ENCODE peak calls at places on chromosomes 12 and 14, in nine cellular contexts. One of them, this sample, is unnamed.

GRCh38 chr14:70789361-70789760 is 20.0 kb downstream of the MAP3K9 start:
- DNase-seq in activated naive CD4-positive, alpha-beta T cell treated with anti-CD3 and anti-CD28 coated beads, Interleukin-2, amount 10 ng/mL, durations not matched to agents 7 days and 5 days: no peak
- DNase-seq in AG10803: peak; percentile 35
- DNase-seq in stimulated activated CD4-positive, alpha-beta T cell treated with anti-CD3 and anti-CD28 coated beads, Interleukin-1b, Interleukin-23, amount 100 ng/mL, for 4 hours: no peak
- DNase-seq in left lobe of liver: no peak
- DNase-seq in retinal pigment epithelial cell: no peak
- DNase-seq in pons: no peak
- DNase-seq in CD4-positive, CD25-positive, alpha-beta regulatory T cell: no peak
- DNase-seq in SK-N-MC: peak; percentile 59
- DNase-seq in this sample: no peak

GRCh38 chr14:72722201-72722785 is 171.6 kb downstream of the DPF3 start:
- DNase-seq in activated naive CD4-positive, alpha-beta T cell treated with anti-CD3 and anti-CD28 coated beads, Interleukin-2, amount 10 ng/mL, durations not matched to agents 7 days and 5 days: no peak
- DNase-seq in AG10803: no peak
- DNase-seq in stimulated activated CD4-positive, alpha-beta T cell treated with anti-CD3 and anti-CD28 coated beads, Interleukin-1b, Interleukin-23, amount 100 ng/mL, for 4 hours: no peak
- DNase-seq in left lobe of liver: no peak
- DNase-seq in retinal pigment epithelial cell: no peak
- DNase-seq in pons: no peak
- DNase-seq in CD4-positive, CD25-positive, alpha-beta regulatory T cell: no peak
- DNase-seq in SK-N-MC: no peak
- DNase-seq in this sample: no peak

GRCh38 chr12:46722737-46723136 is 103.1 kb downstream of the SLC38A4 start:
- DNase-seq in activated naive CD4-positive, alpha-beta T cell treated with anti-CD3 and anti-CD28 coated beads, Interleukin-2, amount 10 ng/mL, durations not matched to agents 7 days and 5 days: no peak
- DNase-seq in AG10803: peak; percentile 77
- DNase-seq in stimulated activated CD4-positive, alpha-beta T cell treated with anti-CD3 and anti-CD28 coated beads, Interleukin-1b, Interleukin-23, amount 100 ng/mL, for 4 hours: no peak
- DNase-seq in left lobe of liver: no peak
- DNase-seq in retinal pigment epithelial cell: no peak
- DNase-seq in pons: no peak
- DNase-seq in CD4-positive, CD25-positive, alpha-beta regulatory T cell: no peak
- DNase-seq in SK-N-MC: no peak
- DNase-seq in this sample: no peak

GRCh38 chr14:104107611-104108569 is 22.4 kb downstream of the ASPG start:
- DNase-seq in activated naive CD4-positive, alpha-beta T cell treated with anti-CD3 and anti-CD28 coated beads, Interleukin-2, amount 10 ng/mL, durations not matched to agents 7 days and 5 days: peak; percentile 14
- DNase-seq in AG10803: no peak
- DNase-seq in stimulated activated CD4-positive, alpha-beta T cell treated with anti-CD3 and anti-CD28 coated beads, Interleukin-1b, Interleukin-23, amount 100 ng/mL, for 4 hours: no peak
- DNase-seq in left lobe of liver: peak; percentile 44
- DNase-seq in retinal pigment epithelial cell: no peak
- DNase-seq in pons: no peak
- DNase-seq in CD4-positive, CD25-positive, alpha-beta regulatory T cell: no peak
- DNase-seq in SK-N-MC: no peak
- DNase-seq in this sample: no peak

GRCh38 chr12:8622681-8623080 is 10.0 kb upstream of the AICDA start:
- DNase-seq in activated naive CD4-positive, alpha-beta T cell treated with anti-CD3 and anti-CD28 coated beads, Interleukin-2, amount 10 ng/mL, durations not matched to agents 7 days and 5 days: no peak
- DNase-seq in AG10803: no peak
- DNase-seq in stimulated activated CD4-positive, alpha-beta T cell treated with anti-CD3 and anti-CD28 coated beads, Interleukin-1b, Interleukin-23, amount 100 ng/mL, for 4 hours: no peak
- DNase-seq in left lobe of liver: no peak
- DNase-seq in retinal pigment epithelial cell: no peak
- DNase-seq in pons: peak; percentile 56
- DNase-seq in CD4-positive, CD25-positive, alpha-beta regulatory T cell: no peak
- DNase-seq in SK-N-MC: no peak
- DNase-seq in this sample: no peak

GRCh38 chr12:115569694-115570093 is 707.8 kb downstream of the MED13L start:
- DNase-seq in activated naive CD4-positive, alpha-beta T cell treated with anti-CD3 and anti-CD28 coated beads, Interleukin-2, amount 10 ng/mL, durations not matched to agents 7 days and 5 days: no peak
- DNase-seq in AG10803: no peak
- DNase-seq in stimulated activated CD4-positive, alpha-beta T cell treated with anti-CD3 and anti-CD28 coated beads, Interleukin-1b, Interleukin-23, amount 100 ng/mL, for 4 hours: no peak
- DNase-seq in left lobe of liver: no peak
- DNase-seq in retinal pigment epithelial cell: no peak
- DNase-seq in pons: peak; percentile 58
- DNase-seq in CD4-positive, CD25-positive, alpha-beta regulatory T cell: no peak
- DNase-seq in SK-N-MC: no peak
- DNase-seq in this sample: no peak

GRCh38 chr12:107660861-107661415 is 24.7 kb upstream of the PWP1 start:
- DNase-seq in activated naive CD4-positive, alpha-beta T cell treated with anti-CD3 and anti-CD28 coated beads, Interleukin-2, amount 10 ng/mL, durations not matched to agents 7 days and 5 days: no peak
- DNase-seq in AG10803: no peak
- DNase-seq in stimulated activated CD4-positive, alpha-beta T cell treated with anti-CD3 and anti-CD28 coated beads, Interleukin-1b, Interleukin-23, amount 100 ng/mL, for 4 hours: no peak
- DNase-seq in left lobe of liver: peak; percentile 55
- DNase-seq in retinal pigment epithelial cell: no peak
- DNase-seq in pons: no peak
- DNase-seq in CD4-positive, CD25-positive, alpha-beta regulatory T cell: no peak
- DNase-seq in SK-N-MC: no peak
- DNase-seq in this sample: no peak

GRCh38 chr14:76307786-76308780 is 67.9 kb upstream of the ESRRB start:
- DNase-seq in activated naive CD4-positive, alpha-beta T cell treated with anti-CD3 and anti-CD28 coated beads, Interleukin-2, amount 10 ng/mL, durations not matched to agents 7 days and 5 days: no peak
- DNase-seq in AG10803: no peak
- DNase-seq in stimulated activated CD4-positive, alpha-beta T cell treated with anti-CD3 and anti-CD28 coated beads, Interleukin-1b, Interleukin-23, amount 100 ng/mL, for 4 hours: no peak
- DNase-seq in left lobe of liver: no peak
- DNase-seq in retinal pigment epithelial cell: no peak
- DNase-seq in pons: no peak
- DNase-seq in CD4-positive, CD25-positive, alpha-beta regulatory T cell: no peak
- DNase-seq in SK-N-MC: no peak
- DNase-seq in this sample: no peak

GRCh38 chr12:2959194-2959507 is at the start of gene TEAD4:
- DNase-seq in activated naive CD4-positive, alpha-beta T cell treated with anti-CD3 and anti-CD28 coated beads, Interleukin-2, amount 10 ng/mL, durations not matched to agents 7 days and 5 days: peak; percentile 33
- DNase-seq in AG10803: peak; percentile 85
- DNase-seq in stimulated activated CD4-positive, alpha-beta T cell treated with anti-CD3 and anti-CD28 coated beads, Interleukin-1b, Interleukin-23, amount 100 ng/mL, for 4 hours: no peak
- DNase-seq in left lobe of liver: peak; percentile 54
- DNase-seq in retinal pigment epithelial cell: peak; percentile 39
- DNase-seq in pons: no peak
- DNase-seq in CD4-positive, CD25-positive, alpha-beta regulatory T cell: no peak
- DNase-seq in SK-N-MC: no peak
- DNase-seq in this sample: no peak

GRCh38 chr12:96886998-96887677 is 19.9 kb upstream of the NEDD1 start:
- DNase-seq in activated naive CD4-positive, alpha-beta T cell treated with anti-CD3 and anti-CD28 coated beads, Interleukin-2, amount 10 ng/mL, durations not matched to agents 7 days and 5 days: no peak
- DNase-seq in AG10803: peak; percentile 25
- DNase-seq in stimulated activated CD4-positive, alpha-beta T cell treated with anti-CD3 and anti-CD28 coated beads, Interleukin-1b, Interleukin-23, amount 100 ng/mL, for 4 hours: no peak
- DNase-seq in left lobe of liver: no peak
- DNase-seq in retinal pigment epithelial cell: no peak
- DNase-seq in pons: peak; percentile 25
- DNase-seq in CD4-positive, CD25-positive, alpha-beta regulatory T cell: no peak
- DNase-seq in SK-N-MC: no peak
- DNase-seq in this sample: no peak

GRCh38 chr12:77725611-77726010 is 105.1 kb upstream of the NAV3 start:
- DNase-seq in activated naive CD4-positive, alpha-beta T cell treated with anti-CD3 and anti-CD28 coated beads, Interleukin-2, amount 10 ng/mL, durations not matched to agents 7 days and 5 days: no peak
- DNase-seq in AG10803: peak; percentile 77
- DNase-seq in stimulated activated CD4-positive, alpha-beta T cell treated with anti-CD3 and anti-CD28 coated beads, Interleukin-1b, Interleukin-23, amount 100 ng/mL, for 4 hours: no peak
- DNase-seq in left lobe of liver: no peak
- DNase-seq in retinal pigment epithelial cell: peak; percentile 13
- DNase-seq in pons: no peak
- DNase-seq in CD4-positive, CD25-positive, alpha-beta regulatory T cell: no peak
- DNase-seq in SK-N-MC: no peak
- DNase-seq in this sample: no peak

GRCh38 chr14:73612339-73613045 is at the start of gene ACOT6:
- DNase-seq in activated naive CD4-positive, alpha-beta T cell treated with anti-CD3 and anti-CD28 coated beads, Interleukin-2, amount 10 ng/mL, durations not matched to agents 7 days and 5 days: peak; percentile 75
- DNase-seq in AG10803: peak; percentile 70
- DNase-seq in stimulated activated CD4-positive, alpha-beta T cell treated with anti-CD3 and anti-CD28 coated beads, Interleukin-1b, Interleukin-23, amount 100 ng/mL, for 4 hours: peak; percentile 52
- DNase-seq in left lobe of liver: peak; percentile 96
- DNase-seq in retinal pigment epithelial cell: no peak
- DNase-seq in pons: peak; percentile 12
- DNase-seq in CD4-positive, CD25-positive, alpha-beta regulatory T cell: peak; percentile 35
- DNase-seq in SK-N-MC: no peak
- DNase-seq in this sample: peak; percentile 78

GRCh38 chr14:73719361-73719760 is 5.2 kb upstream of the PNMA1 start:
- DNase-seq in activated naive CD4-positive, alpha-beta T cell treated with anti-CD3 and anti-CD28 coated beads, Interleukin-2, amount 10 ng/mL, durations not matched to agents 7 days and 5 days: no peak
- DNase-seq in AG10803: no peak
- DNase-seq in stimulated activated CD4-positive, alpha-beta T cell treated with anti-CD3 and anti-CD28 coated beads, Interleukin-1b, Interleukin-23, amount 100 ng/mL, for 4 hours: no peak
- DNase-seq in left lobe of liver: no peak
- DNase-seq in retinal pigment epithelial cell: no peak
- DNase-seq in pons: no peak
- DNase-seq in CD4-positive, CD25-positive, alpha-beta regulatory T cell: no peak
- DNase-seq in SK-N-MC: no peak
- DNase-seq in this sample: no peak

GRCh38 chr14:92676031-92676430 is 72.4 kb downstream of the LGMN start:
- DNase-seq in activated naive CD4-positive, alpha-beta T cell treated with anti-CD3 and anti-CD28 coated beads, Interleukin-2, amount 10 ng/mL, durations not matched to agents 7 days and 5 days: no peak
- DNase-seq in AG10803: no peak
- DNase-seq in stimulated activated CD4-positive, alpha-beta T cell treated with anti-CD3 and anti-CD28 coated beads, Interleukin-1b, Interleukin-23, amount 100 ng/mL, for 4 hours: no peak
- DNase-seq in left lobe of liver: no peak
- DNase-seq in retinal pigment epithelial cell: no peak
- DNase-seq in pons: peak; percentile 44
- DNase-seq in CD4-positive, CD25-positive, alpha-beta regulatory T cell: no peak
- DNase-seq in SK-N-MC: no peak
- DNase-seq in this sample: no peak

GRCh38 chr12:53005215-53005985 is 856 bp upstream of the EIF4B start:
- DNase-seq in activated naive CD4-positive, alpha-beta T cell treated with anti-CD3 and anti-CD28 coated beads, Interleukin-2, amount 10 ng/mL, durations not matched to agents 7 days and 5 days: peak; percentile 20
- DNase-seq in AG10803: no peak
- DNase-seq in stimulated activated CD4-positive, alpha-beta T cell treated with anti-CD3 and anti-CD28 coated beads, Interleukin-1b, Interleukin-23, amount 100 ng/mL, for 4 hours: no peak
- DNase-seq in left lobe of liver: no peak
- DNase-seq in retinal pigment epithelial cell: no peak
- DNase-seq in pons: peak; percentile 19
- DNase-seq in CD4-positive, CD25-positive, alpha-beta regulatory T cell: no peak
- DNase-seq in SK-N-MC: no peak
- DNase-seq in this sample: peak; percentile 40

GRCh38 chr12:6553051-6553868 is 2.6 kb downstream of the IFFO1 start:
- DNase-seq in activated naive CD4-positive, alpha-beta T cell treated with anti-CD3 and anti-CD28 coated beads, Interleukin-2, amount 10 ng/mL, durations not matched to agents 7 days and 5 days: no peak
- DNase-seq in AG10803: peak; percentile 97
- DNase-seq in stimulated activated CD4-positive, alpha-beta T cell treated with anti-CD3 and anti-CD28 coated beads, Interleukin-1b, Interleukin-23, amount 100 ng/mL, for 4 hours: no peak
- DNase-seq in left lobe of liver: no peak
- DNase-seq in retinal pigment epithelial cell: no peak
- DNase-seq in pons: peak; percentile 67
- DNase-seq in CD4-positive, CD25-positive, alpha-beta regulatory T cell: no peak
- DNase-seq in SK-N-MC: no peak
- DNase-seq in this sample: no peak

GRCh38 chr14:34075826-34076225 is 125.0 kb upstream of the EGLN3 start:
- DNase-seq in activated naive CD4-positive, alpha-beta T cell treated with anti-CD3 and anti-CD28 coated beads, Interleukin-2, amount 10 ng/mL, durations not matched to agents 7 days and 5 days: no peak
- DNase-seq in AG10803: no peak
- DNase-seq in stimulated activated CD4-positive, alpha-beta T cell treated with anti-CD3 and anti-CD28 coated beads, Interleukin-1b, Interleukin-23, amount 100 ng/mL, for 4 hours: no peak
- DNase-seq in left lobe of liver: no peak
- DNase-seq in retinal pigment epithelial cell: no peak
- DNase-seq in pons: no peak
- DNase-seq in CD4-positive, CD25-positive, alpha-beta regulatory T cell: no peak
- DNase-seq in SK-N-MC: no peak
- DNase-seq in this sample: no peak

GRCh38 chr12:89597210-89597609 is 71.4 kb upstream of the POC1B start:
- DNase-seq in activated naive CD4-positive, alpha-beta T cell treated with anti-CD3 and anti-CD28 coated beads, Interleukin-2, amount 10 ng/mL, durations not matched to agents 7 days and 5 days: no peak
- DNase-seq in AG10803: no peak
- DNase-seq in stimulated activated CD4-positive, alpha-beta T cell treated with anti-CD3 and anti-CD28 coated beads, Interleukin-1b, Interleukin-23, amount 100 ng/mL, for 4 hours: no peak
- DNase-seq in left lobe of liver: no peak
- DNase-seq in retinal pigment epithelial cell: no peak
- DNase-seq in pons: no peak
- DNase-seq in CD4-positive, CD25-positive, alpha-beta regulatory T cell: no peak
- DNase-seq in SK-N-MC: no peak
- DNase-seq in this sample: no peak

GRCh38 chr12:48194780-48195179 is 8.3 kb downstream of the OR10AD1 start:
- DNase-seq in activated naive CD4-positive, alpha-beta T cell treated with anti-CD3 and anti-CD28 coated beads, Interleukin-2, amount 10 ng/mL, durations not matched to agents 7 days and 5 days: no peak
- DNase-seq in AG10803: peak; percentile 48
- DNase-seq in stimulated activated CD4-positive, alpha-beta T cell treated with anti-CD3 and anti-CD28 coated beads, Interleukin-1b, Interleukin-23, amount 100 ng/mL, for 4 hours: no peak
- DNase-seq in left lobe of liver: no peak
- DNase-seq in retinal pigment epithelial cell: no peak
- DNase-seq in pons: no peak
- DNase-seq in CD4-positive, CD25-positive, alpha-beta regulatory T cell: no peak
- DNase-seq in SK-N-MC: no peak
- DNase-seq in this sample: no peak

GRCh38 chr12:130281157-130281799 is 56.4 kb upstream of the PIWIL1 start:
- DNase-seq in activated naive CD4-positive, alpha-beta T cell treated with anti-CD3 and anti-CD28 coated beads, Interleukin-2, amount 10 ng/mL, durations not matched to agents 7 days and 5 days: peak; percentile 57
- DNase-seq in AG10803: peak; percentile 11
- DNase-seq in stimulated activated CD4-positive, alpha-beta T cell treated with anti-CD3 and anti-CD28 coated beads, Interleukin-1b, Interleukin-23, amount 100 ng/mL, for 4 hours: peak; percentile 30
- DNase-seq in left lobe of liver: no peak
- DNase-seq in retinal pigment epithelial cell: no peak
- DNase-seq in pons: peak; percentile 1
- DNase-seq in CD4-positive, CD25-positive, alpha-beta regulatory T cell: peak; percentile 4
- DNase-seq in SK-N-MC: no peak
- DNase-seq in this sample: no peak

GRCh38 chr12:111741235-111741812 is 25.4 kb upstream of the ALDH2 start:
- DNase-seq in activated naive CD4-positive, alpha-beta T cell treated with anti-CD3 and anti-CD28 coated beads, Interleukin-2, amount 10 ng/mL, durations not matched to agents 7 days and 5 days: no peak
- DNase-seq in AG10803: no peak
- DNase-seq in stimulated activated CD4-positive, alpha-beta T cell treated with anti-CD3 and anti-CD28 coated beads, Interleukin-1b, Interleukin-23, amount 100 ng/mL, for 4 hours: no peak
- DNase-seq in left lobe of liver: no peak
- DNase-seq in retinal pigment epithelial cell: no peak
- DNase-seq in pons: no peak
- DNase-seq in CD4-positive, CD25-positive, alpha-beta regulatory T cell: no peak
- DNase-seq in SK-N-MC: no peak
- DNase-seq in this sample: no peak

GRCh38 chr12:132375747-132376463 is 46.5 kb upstream of the GALNT9 start:
- DNase-seq in activated naive CD4-positive, alpha-beta T cell treated with anti-CD3 and anti-CD28 coated beads, Interleukin-2, amount 10 ng/mL, durations not matched to agents 7 days and 5 days: peak; percentile 4
- DNase-seq in AG10803: no peak
- DNase-seq in stimulated activated CD4-positive, alpha-beta T cell treated with anti-CD3 and anti-CD28 coated beads, Interleukin-1b, Interleukin-23, amount 100 ng/mL, for 4 hours: no peak
- DNase-seq in left lobe of liver: no peak
- DNase-seq in retinal pigment epithelial cell: no peak
- DNase-seq in pons: no peak
- DNase-seq in CD4-positive, CD25-positive, alpha-beta regulatory T cell: no peak
- DNase-seq in SK-N-MC: no peak
- DNase-seq in this sample: no peak

GRCh38 chr14:76715102-76715926 is 46.0 kb upstream of the VASH1 start:
- DNase-seq in activated naive CD4-positive, alpha-beta T cell treated with anti-CD3 and anti-CD28 coated beads, Interleukin-2, amount 10 ng/mL, durations not matched to agents 7 days and 5 days: no peak
- DNase-seq in AG10803: peak; percentile 14
- DNase-seq in stimulated activated CD4-positive, alpha-beta T cell treated with anti-CD3 and anti-CD28 coated beads, Interleukin-1b, Interleukin-23, amount 100 ng/mL, for 4 hours: no peak
- DNase-seq in left lobe of liver: peak; percentile 5
- DNase-seq in retinal pigment epithelial cell: no peak
- DNase-seq in pons: no peak
- DNase-seq in CD4-positive, CD25-positive, alpha-beta regulatory T cell: no peak
- DNase-seq in SK-N-MC: peak; percentile 22
- DNase-seq in this sample: no peak

GRCh38 chr12:47818701-47819543 is 781 bp downstream of the HDAC7 start:
- DNase-seq in activated naive CD4-positive, alpha-beta T cell treated with anti-CD3 and anti-CD28 coated beads, Interleukin-2, amount 10 ng/mL, durations not matched to agents 7 days and 5 days: peak; percentile 69
- DNase-seq in AG10803: peak; percentile 37
- DNase-seq in stimulated activated CD4-positive, alpha-beta T cell treated with anti-CD3 and anti-CD28 coated beads, Interleukin-1b, Interleukin-23, amount 100 ng/mL, for 4 hours: peak; percentile 57
- DNase-seq in left lobe of liver: peak; percentile 66
- DNase-seq in retinal pigment epithelial cell: no peak
- DNase-seq in pons: no peak
- DNase-seq in CD4-positive, CD25-positive, alpha-beta regulatory T cell: peak; percentile 39
- DNase-seq in SK-N-MC: no peak
- DNase-seq in this sample: peak; percentile 78

GRCh38 chr14:92973798-92974372 is 50.9 kb downstream of the CHGA start:
- DNase-seq in activated naive CD4-positive, alpha-beta T cell treated with anti-CD3 and anti-CD28 coated beads, Interleukin-2, amount 10 ng/mL, durations not matched to agents 7 days and 5 days: no peak
- DNase-seq in AG10803: no peak
- DNase-seq in stimulated activated CD4-positive, alpha-beta T cell treated with anti-CD3 and anti-CD28 coated beads, Interleukin-1b, Interleukin-23, amount 100 ng/mL, for 4 hours: no peak
- DNase-seq in left lobe of liver: no peak
- DNase-seq in retinal pigment epithelial cell: no peak
- DNase-seq in pons: no peak
- DNase-seq in CD4-positive, CD25-positive, alpha-beta regulatory T cell: no peak
- DNase-seq in SK-N-MC: no peak
- DNase-seq in this sample: no peak

GRCh38 chr12:26630546-26631027 is 202.4 kb downstream of the ITPR2 start:
- DNase-seq in activated naive CD4-positive, alpha-beta T cell treated with anti-CD3 and anti-CD28 coated beads, Interleukin-2, amount 10 ng/mL, durations not matched to agents 7 days and 5 days: no peak
- DNase-seq in AG10803: peak; percentile 49
- DNase-seq in stimulated activated CD4-positive, alpha-beta T cell treated with anti-CD3 and anti-CD28 coated beads, Interleukin-1b, Interleukin-23, amount 100 ng/mL, for 4 hours: no peak
- DNase-seq in left lobe of liver: peak; percentile 62
- DNase-seq in retinal pigment epithelial cell: peak; percentile 95
- DNase-seq in pons: peak; percentile 55
- DNase-seq in CD4-positive, CD25-positive, alpha-beta regulatory T cell: no peak
- DNase-seq in SK-N-MC: no peak
- DNase-seq in this sample: no peak

GRCh38 chr12:82688035-82688501 is 1.4 kb downstream of the TMTC2 start:
- DNase-seq in activated naive CD4-positive, alpha-beta T cell treated with anti-CD3 and anti-CD28 coated beads, Interleukin-2, amount 10 ng/mL, durations not matched to agents 7 days and 5 days: no peak
- DNase-seq in AG10803: peak; percentile 17
- DNase-seq in stimulated activated CD4-positive, alpha-beta T cell treated with anti-CD3 and anti-CD28 coated beads, Interleukin-1b, Interleukin-23, amount 100 ng/mL, for 4 hours: no peak
- DNase-seq in left lobe of liver: no peak
- DNase-seq in retinal pigment epithelial cell: no peak
- DNase-seq in pons: peak; percentile 74
- DNase-seq in CD4-positive, CD25-positive, alpha-beta regulatory T cell: no peak
- DNase-seq in SK-N-MC: no peak
- DNase-seq in this sample: no peak

GRCh38 chr12:24561411-24561871 is 387.5 kb downstream of the BCAT1 start:
- DNase-seq in activated naive CD4-positive, alpha-beta T cell treated with anti-CD3 and anti-CD28 coated beads, Interleukin-2, amount 10 ng/mL, durations not matched to agents 7 days and 5 days: no peak
- DNase-seq in AG10803: peak; percentile 7
- DNase-seq in stimulated activated CD4-positive, alpha-beta T cell treated with anti-CD3 and anti-CD28 coated beads, Interleukin-1b, Interleukin-23, amount 100 ng/mL, for 4 hours: no peak
- DNase-seq in left lobe of liver: peak; percentile 64
- DNase-seq in retinal pigment epithelial cell: no peak
- DNase-seq in pons: no peak
- DNase-seq in CD4-positive, CD25-positive, alpha-beta regulatory T cell: no peak
- DNase-seq in SK-N-MC: no peak
- DNase-seq in this sample: no peak

GRCh38 chr14:99581371-99581770 is 22.6 kb downstream of the CCDC85C start:
- DNase-seq in activated naive CD4-positive, alpha-beta T cell treated with anti-CD3 and anti-CD28 coated beads, Interleukin-2, amount 10 ng/mL, durations not matched to agents 7 days and 5 days: no peak
- DNase-seq in AG10803: no peak
- DNase-seq in stimulated activated CD4-positive, alpha-beta T cell treated with anti-CD3 and anti-CD28 coated beads, Interleukin-1b, Interleukin-23, amount 100 ng/mL, for 4 hours: no peak
- DNase-seq in left lobe of liver: no peak
- DNase-seq in retinal pigment epithelial cell: no peak
- DNase-seq in pons: peak; percentile 88
- DNase-seq in CD4-positive, CD25-positive, alpha-beta regulatory T cell: no peak
- DNase-seq in SK-N-MC: no peak
- DNase-seq in this sample: no peak

GRCh38 chr12:127957001-127957660 is 309.8 kb upstream of the TMEM132C start:
- DNase-seq in activated naive CD4-positive, alpha-beta T cell treated with anti-CD3 and anti-CD28 coated beads, Interleukin-2, amount 10 ng/mL, durations not matched to agents 7 days and 5 days: no peak
- DNase-seq in AG10803: peak; percentile 75
- DNase-seq in stimulated activated CD4-positive, alpha-beta T cell treated with anti-CD3 and anti-CD28 coated beads, Interleukin-1b, Interleukin-23, amount 100 ng/mL, for 4 hours: no peak
- DNase-seq in left lobe of liver: no peak
- DNase-seq in retinal pigment epithelial cell: peak; percentile 33
- DNase-seq in pons: no peak
- DNase-seq in CD4-positive, CD25-positive, alpha-beta regulatory T cell: no peak
- DNase-seq in SK-N-MC: no peak
- DNase-seq in this sample: no peak

GRCh38 chr12:52311282-52311643 is 9.9 kb downstream of the KRT83 start:
- DNase-seq in activated naive CD4-positive, alpha-beta T cell treated with anti-CD3 and anti-CD28 coated beads, Interleukin-2, amount 10 ng/mL, durations not matched to agents 7 days and 5 days: peak; percentile 10
- DNase-seq in AG10803: peak; percentile 66
- DNase-seq in stimulated activated CD4-positive, alpha-beta T cell treated with anti-CD3 and anti-CD28 coated beads, Interleukin-1b, Interleukin-23, amount 100 ng/mL, for 4 hours: no peak
- DNase-seq in left lobe of liver: no peak
- DNase-seq in retinal pigment epithelial cell: no peak
- DNase-seq in pons: peak; percentile 34
- DNase-seq in CD4-positive, CD25-positive, alpha-beta regulatory T cell: no peak
- DNase-seq in SK-N-MC: no peak
- DNase-seq in this sample: no peak